ENCODE peak calls at places on chromosomes 12 and 14, in seven cellular contexts. Y is transverse colon, B is GM12878, I is stomach, H is spleen, E is HCT116, R is breast epithelium. L is an unnamed sample.

GRCh38 chr14:81401420-81402122 is 1.4 kb upstream of the STON2 start:
- DNase-seq in B (no peak), R (no peak), H (no peak), Y (no peak), I (no peak), E (peak), L (no peak)

GRCh38 chr12:89309815-89310214 is 42.5 kb downstream of the DUSP6 start:
- DNase-seq in E (no peak), B (no peak), I (no peak), R (no peak), H (no peak), Y (no peak), L (no peak)

GRCh38 chr12:96034631-96035282 is 630 bp downstream of the LTA4H start:
- DNase-seq in H (peak), R (no peak), B (no peak), Y (peak), I (no peak), E (no peak), L (no peak)

GRCh38 chr12:91986084-91986483 is 159.6 kb downstream of the BTG1 start:
- DNase-seq in R (peak), E (no peak), I (no peak), B (no peak), H (no peak), Y (no peak), L (no peak)

GRCh38 chr12:1946311-1946710 is 27.9 kb upstream of the CACNA2D4 start:
- DNase-seq in I (no peak), E (no peak), B (no peak), R (no peak), Y (no peak), H (no peak), L (no peak)

GRCh38 chr12:91781114-91781513 is 364.5 kb downstream of the BTG1 start:
- DNase-seq in E (no peak), B (no peak), Y (no peak), I (no peak), H (no peak), R (no peak), L (no peak)

GRCh38 chr14:104373055-104373854 is 206.3 kb upstream of the C14orf180 start:
- DNase-seq in R (no peak), H (peak), Y (no peak), B (no peak), I (no peak), E (no peak), L (no peak)

GRCh38 chr12:8052679-8053078 is 13.5 kb downstream of the C3AR1 start:
- DNase-seq in I (no peak), H (peak), R (no peak), Y (no peak), B (no peak), E (no peak), L (no peak)

GRCh38 chr12:112350593-112351592 is 31.3 kb downstream of the HECTD4 start:
- DNase-seq in R (no peak), Y (no peak), B (no peak), E (no peak), H (no peak), I (no peak), L (peak)

GRCh38 chr12:69688496-69689427 is 10.3 kb downstream of the BEST3 start:
- DNase-seq in R (peak), B (no peak), I (peak), H (peak), Y (peak), E (peak), L (peak)

GRCh38 chr12:124469193-124469888 is 98.1 kb downstream of the NCOR2 start:
- DNase-seq in I (no peak), R (no peak), B (no peak), H (no peak), E (no peak), Y (no peak), L (no peak)

GRCh38 chr14:69484444-69485113 is at the start of gene PLEKHD1:
- DNase-seq in Y (no peak), B (no peak), H (no peak), I (peak), E (peak), R (no peak), L (no peak)

GRCh38 chr14:67620217-67620789 is 583 bp downstream of the ARG2 start:
- DNase-seq in I (peak), Y (peak), H (peak), E (no peak), R (peak), B (no peak), L (peak)

GRCh38 chr14:64770751-64771150 is 66.5 kb downstream of the PLEKHG3 start:
- DNase-seq in R (no peak), H (peak), Y (no peak), E (no peak), B (no peak), I (no peak), L (no peak)

GRCh38 chr14:71437870-71438269 is 494.4 kb upstream of the RGS6 start:
- DNase-seq in E (no peak), R (no peak), B (no peak), H (no peak), I (no peak), Y (no peak), L (no peak)

GRCh38 chr12:15599266-15600037 is 189.7 kb downstream of the EPS8 start:
- DNase-seq in B (no peak), R (no peak), E (no peak), H (no peak), I (no peak), Y (no peak), L (no peak)

GRCh38 chr14:102314242-102315011 is 5.1 kb upstream of the ZNF839 start:
- DNase-seq in Y (peak), B (no peak), H (peak), I (peak), R (peak), E (peak), L (peak)

GRCh38 chr12:101407054-101407437 is 526 bp downstream of the ARL1 start:
- DNase-seq in H (no peak), R (no peak), I (no peak), Y (no peak), B (no peak), E (no peak), L (peak)

GRCh38 chr12:70560671-70561070 is 76.6 kb downstream of the PTPRB start:
- DNase-seq in Y (peak), E (peak), H (no peak), R (no peak), B (no peak), I (no peak), L (no peak)

GRCh38 chr12:131910302-131911110 is 16.1 kb downstream of the ULK1 start:
- DNase-seq in B (no peak), R (no peak), Y (no peak), I (no peak), H (no peak), E (no peak), L (no peak)

GRCh38 chr12:63917864-63918742 is 73.6 kb downstream of the SRGAP1 start:
- DNase-seq in E (peak), Y (no peak), B (peak), R (no peak), I (no peak), H (no peak), L (no peak)

GRCh38 chr12:91926810-91927209 is 218.8 kb downstream of the BTG1 start:
- DNase-seq in B (no peak), I (no peak), Y (no peak), R (no peak), E (no peak), H (no peak), L (no peak)

GRCh38 chr12:68530965-68531364 is 79.7 kb upstream of the RAP1B start:
- DNase-seq in R (no peak), B (no peak), H (no peak), Y (no peak), I (no peak), E (no peak), L (no peak)

GRCh38 chr12:53224268-53224896 is 7.6 kb downstream of the RARG start:
- DNase-seq in E (no peak), H (peak), Y (no peak), I (no peak), R (peak), B (no peak), L (peak)

GRCh38 chr12:112170376-112170775 is 45.0 kb downstream of the TRAFD1 start:
- DNase-seq in B (no peak), R (no peak), H (peak), Y (no peak), I (no peak), E (no peak), L (no peak)

GRCh38 chr12:39628836-39629235 is 9.2 kb upstream of the ABCD2 start:
- DNase-seq in Y (no peak), B (no peak), I (no peak), R (no peak), E (no peak), H (no peak), L (no peak)

GRCh38 chr14:102772781-102773570 is 4.3 kb upstream of the TRAF3 start:
- DNase-seq in Y (no peak), I (no peak), B (no peak), R (no peak), H (peak), E (no peak), L (no peak)

GRCh38 chr14:55440385-55440784 is at the start of gene TBPL2:
- DNase-seq in H (no peak), R (no peak), I (no peak), E (no peak), Y (no peak), B (no peak), L (no peak)

DNA sequence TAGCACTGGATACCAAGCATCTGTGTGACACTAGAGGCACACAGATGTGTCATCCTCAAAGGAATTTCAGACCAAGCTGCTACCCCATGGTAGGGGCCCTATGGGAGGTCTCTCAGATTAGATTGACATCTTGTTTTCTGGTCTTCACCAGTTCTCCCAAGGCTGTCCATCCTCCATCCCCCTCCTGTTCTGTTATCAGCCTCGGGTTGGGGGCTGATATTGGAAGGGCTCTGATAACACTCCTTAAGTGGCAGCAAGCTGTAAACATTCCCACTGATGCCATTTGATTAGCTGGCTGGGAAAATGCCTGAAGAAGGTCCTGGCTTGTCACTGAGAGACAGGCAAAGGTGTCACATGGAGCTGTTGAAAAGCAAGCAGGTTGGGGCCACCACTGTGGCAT is 185.9 kb upstream of the RBM19 start:
- DNase-seq in B (no peak), H (no peak), I (no peak), E (no peak), R (no peak), Y (no peak), L (no peak)
- TF ChIP-seq POLR2AphosphoS5 in B (no peak), H (no peak), I (no peak), E (no peak), R (no peak), Y (no peak), L (no peak)

GRCh38 chr14:32865827-32866376 is 72.8 kb upstream of the NPAS3 start:
- DNase-seq in B (no peak), I (no peak), Y (no peak), H (no peak), R (no peak), E (no peak), L (no peak)
- TF ChIP-seq POLR2A in B (no peak), I (no peak), Y (no peak), H (no peak), R (no peak), E (no peak), L (no peak)

GRCh38 chr14:83297361-83297760 is 1763.7 kb upstream of the SEL1L start:
- DNase-seq in H (no peak), Y (no peak), B (no peak), R (no peak), I (no peak), E (no peak), L (no peak)

GRCh38 chr14:83294941-83295340 is 1761.3 kb upstream of the SEL1L start:
- DNase-seq in E (no peak), R (no peak), H (no peak), Y (no peak), B (no peak), I (no peak), L (no peak)

GRCh38 chr14:83300454-83301064 is 1766.9 kb upstream of the SEL1L start:
- DNase-seq in Y (no peak), R (no peak), E (no peak), I (no peak), B (no peak), H (no peak), L (no peak)
- TF ChIP-seq CTCF in Y (peak), R (peak), E (no peak), I (peak), B (peak), H (peak), L (peak)

DNA sequence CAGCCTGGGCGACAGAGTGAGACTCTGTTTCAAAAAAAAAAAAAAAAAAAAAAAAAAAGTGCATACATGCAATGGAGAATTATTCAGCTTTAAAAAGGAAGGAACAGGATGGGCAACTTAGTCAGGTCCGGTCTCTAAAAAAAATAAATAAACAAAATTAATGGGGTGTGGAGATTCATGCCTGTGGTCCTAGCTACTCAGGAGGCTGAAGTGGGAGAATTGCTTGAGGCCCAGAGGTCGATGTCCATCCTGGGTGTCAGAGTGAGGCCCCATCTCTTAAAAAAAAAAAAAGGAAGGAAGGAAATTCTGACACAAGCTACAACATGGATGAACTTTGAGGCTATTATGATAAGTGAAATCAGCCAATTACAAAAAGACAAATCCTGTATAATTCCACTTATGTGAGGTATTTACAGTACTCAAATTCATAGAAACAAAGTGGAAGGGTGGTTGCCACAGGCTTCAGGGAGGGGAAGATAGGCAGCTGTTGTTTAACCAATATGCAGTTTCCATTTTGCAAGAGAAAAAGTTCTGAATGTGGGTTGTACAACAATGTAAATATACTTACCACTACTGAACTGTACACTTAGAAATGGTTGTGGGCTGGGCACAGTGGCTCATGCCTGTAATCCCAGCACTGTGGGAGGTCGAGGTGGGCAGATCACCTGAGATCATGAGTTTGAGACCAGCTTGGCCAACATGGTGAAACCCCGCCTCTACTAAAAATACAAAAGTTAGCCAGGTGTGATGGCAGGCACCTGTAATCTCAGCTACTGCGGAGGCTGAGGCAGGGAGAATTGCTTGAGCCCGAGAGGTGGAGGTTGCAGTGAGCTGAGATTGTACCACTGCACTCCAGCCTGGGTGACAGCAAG is 12.3 kb upstream of the APOF start:
- DNase-seq in Y (no peak), H (no peak), I (no peak), R (no peak), E (no peak), B (no peak), L (no peak)
- TF ChIP-seq POLR2AphosphoS5 in Y (no peak), H (no peak), I (no peak), R (no peak), E (no peak), B (no peak), L (no peak)

GRCh38 chr14:24335461-24336146 is 733 bp upstream of the ADCY4 start:
- DNase-seq in E (no peak), Y (no peak), H (no peak), R (no peak), I (no peak), B (no peak), L (no peak)
- TF ChIP-seq POLR2A in E (no peak), Y (no peak), H (no peak), R (no peak), I (no peak), B (no peak), L (no peak)

L was measured in prostate gland.